ENCODE peak calls at places on chromosomes 4 and X, in seven cellular contexts. P, Y, A, W, Q, O and Z are unnamed samples.

GRCh38 chr4:83556006-83556712 is 20.3 kb downstream of the GPAT3 start:
- DNase-seq in W (no peak), O (no peak), Q (no peak), P (no peak), Y (no peak), A (no peak), Z (peak; percentile 19)

GRCh38 chr4:10245761-10246160 is 129.2 kb upstream of the WDR1 start:
- DNase-seq in A (no peak), Y (no peak), Q (no peak), P (no peak), W (no peak), O (no peak), Z (no peak)

GRCh38 chr4:38730830-38731646 is 51.8 kb downstream of the TLR10 start:
- DNase-seq in Y (peak; percentile 92), Q (peak; percentile 84), O (peak; percentile 82), A (peak; percentile 96), W (peak; percentile 72), P (peak; percentile 94), Z (peak; percentile 91)

GRCh38 chr4:42641155-42641554 is 15.8 kb downstream of the ATP8A1 start:
- DNase-seq in W (no peak), O (no peak), A (no peak), Y (no peak), P (no peak), Q (no peak), Z (no peak)

GRCh38 chrX:129737921-129738320 is 858 bp upstream of the XPNPEP2 start:
- DNase-seq in Y (no peak), A (no peak), W (no peak), O (peak; percentile 21), P (peak; percentile 65), Q (no peak), Z (peak; percentile 64)

GRCh38 chr4:90126805-90127204 is 389 bp upstream of the CCSER1 start:
- DNase-seq in A (no peak), P (no peak), O (peak; percentile 10), Q (peak; percentile 51), W (no peak), Y (no peak), Z (peak; percentile 4)

GRCh38 chrX:129577473-129577872 is 37.4 kb downstream of the OCRL start:
- DNase-seq in W (no peak), Y (no peak), A (no peak), Q (peak; percentile 23), O (peak; percentile 88), P (peak; percentile 83), Z (peak; percentile 90)

GRCh38 chrX:19814240-19814639 is 73.2 kb downstream of the SH3KBP1 start:
- DNase-seq in O (no peak), P (no peak), Y (peak; percentile 68), W (no peak), Q (peak; percentile 75), A (peak; percentile 45), Z (no peak)

GRCh38 chrX:45806410-45807121 is 605.9 kb upstream of the DIPK2B start:
- DNase-seq in A (no peak), P (peak; percentile 92), W (no peak), Q (peak; percentile 72), Y (no peak), O (peak; percentile 8), Z (peak; percentile 94)

GRCh38 chrX:16559206-16559619 is 90.7 kb upstream of the S100G start:
- DNase-seq in P (peak; percentile 43), O (no peak), Y (no peak), A (no peak), W (no peak), Q (no peak), Z (peak; percentile 54)

GRCh38 chr4:119025916-119026661 is 109.5 kb upstream of the MYOZ2 start:
- DNase-seq in Q (no peak), A (no peak), P (peak; percentile 93), W (no peak), Y (no peak), O (peak; percentile 94), Z (peak; percentile 92)

GRCh38 chr4:149645790-149646189 is 169.9 kb downstream of the IQCM start:
- DNase-seq in O (no peak), Y (peak; percentile 69), P (no peak), Q (peak; percentile 64), A (peak; percentile 51), W (no peak), Z (no peak)

GRCh38 chrX:107766470-107767140 is 9.0 kb downstream of the TSC22D3 start:
- DNase-seq in W (no peak), Y (no peak), A (no peak), Q (peak; percentile 73), O (peak; percentile 25), P (peak; percentile 21), Z (peak; percentile 38)

GRCh38 chr4:159455675-159456235 is 352.9 kb downstream of the RAPGEF2 start:
- DNase-seq in P (peak; percentile 55), Y (no peak), A (no peak), W (peak; percentile 18), O (peak; percentile 51), Q (peak; percentile 65), Z (peak; percentile 64)

GRCh38 chr4:185566972-185567749 is 31.9 kb upstream of the PDLIM3 start:
- DNase-seq in O (peak; percentile 97), A (no peak), P (peak; percentile 90), Q (peak; percentile 87), W (no peak), Y (no peak), Z (peak; percentile 99)

GRCh38 chrX:11381464-11381863 is 88.3 kb downstream of the AMELX start:
- DNase-seq in P (peak; percentile 63), Q (peak; percentile 60), A (no peak), W (peak; percentile 15), O (peak; percentile 73), Y (peak; percentile 32), Z (peak; percentile 66)

GRCh38 chr4:96352051-96352517 is 512.2 kb downstream of the PDHA2 start:
- DNase-seq in Q (peak; percentile 67), W (peak; percentile 9), P (no peak), O (peak; percentile 27), Y (peak; percentile 32), A (peak; percentile 48), Z (peak; percentile 47)

GRCh38 chrX:128846385-128846784 is 676.9 kb downstream of the SMARCA1 start:
- DNase-seq in P (no peak), W (no peak), Y (no peak), O (no peak), Q (no peak), A (no peak), Z (no peak)

GRCh38 chr4:19615086-19615689 is 636.5 kb upstream of the SLIT2 start:
- DNase-seq in O (peak; percentile 6), A (no peak), P (no peak), Y (peak; percentile 20), Q (no peak), W (no peak), Z (no peak)

GRCh38 chr4:8279321-8280157 is 10.0 kb downstream of the HTRA3 start:
- DNase-seq in O (no peak), A (no peak), W (no peak), Q (no peak), P (no peak), Y (no peak), Z (no peak)

GRCh38 chr4:122663814-122664610 is 43.1 kb upstream of the IL21 start:
- DNase-seq in O (no peak), A (no peak), P (peak; percentile 49), W (no peak), Y (no peak), Q (no peak), Z (no peak)

GRCh38 chrX:118865231-118865630 is 41.6 kb downstream of the ZCCHC12 start:
- DNase-seq in Q (no peak), Y (no peak), O (no peak), A (no peak), W (no peak), P (no peak), Z (no peak)

GRCh38 chr4:159353422-159354116 is 250.7 kb downstream of the RAPGEF2 start:
- DNase-seq in P (no peak), Q (no peak), O (no peak), Y (no peak), A (no peak), W (no peak), Z (no peak)

GRCh38 chr4:107900508-107900907 is 30.8 kb upstream of the CYP2U1 start:
- DNase-seq in P (no peak), Y (no peak), W (no peak), O (peak; percentile 93), A (no peak), Q (no peak), Z (no peak)

GRCh38 chr4:56099378-56099786 is 150.6 kb downstream of the CEP135 start:
- DNase-seq in A (no peak), W (no peak), P (no peak), O (no peak), Y (no peak), Q (no peak), Z (no peak)

GRCh38 chr4:145375416-145375815 is 106.2 kb upstream of the SMAD1 start:
- DNase-seq in P (no peak), O (peak; percentile 9), W (no peak), Q (no peak), A (no peak), Y (no peak), Z (no peak)

GRCh38 chr4:145381163-145381562 is 100.5 kb upstream of the SMAD1 start:
- DNase-seq in A (no peak), Q (no peak), P (no peak), Y (no peak), O (no peak), W (no peak), Z (no peak)

DNA sequence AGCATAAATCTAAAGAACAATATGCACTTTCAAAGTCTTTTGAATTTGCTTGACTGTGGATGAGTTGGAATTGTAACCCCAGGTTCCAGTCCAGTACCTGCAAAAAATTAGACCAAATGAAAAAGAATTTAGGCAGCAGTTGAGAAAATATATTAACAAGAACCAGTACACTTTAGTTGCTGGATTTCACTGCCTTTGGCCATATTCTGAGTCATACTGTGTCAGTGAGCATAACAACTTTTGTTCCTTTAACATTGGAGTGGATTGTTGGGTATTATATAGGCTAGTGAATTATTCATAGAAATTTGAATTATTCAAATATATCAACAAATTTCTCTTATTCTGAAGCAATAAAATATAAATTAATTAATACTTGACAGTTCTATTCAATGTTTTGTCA is 101.5 kb upstream of the SMAD1 start:
- DNase-seq in W (no peak), P (no peak), A (no peak), O (no peak), Y (no peak), Q (no peak), Z (no peak)
- H3K4ac ChIP-seq in W (no peak overlapping the region), P (no peak overlapping the region), A (no peak overlapping the region), O (no peak overlapping the region), Y (no peak overlapping the region), Q (no peak overlapping the region), Z (no peak overlapping the region)

DNA sequence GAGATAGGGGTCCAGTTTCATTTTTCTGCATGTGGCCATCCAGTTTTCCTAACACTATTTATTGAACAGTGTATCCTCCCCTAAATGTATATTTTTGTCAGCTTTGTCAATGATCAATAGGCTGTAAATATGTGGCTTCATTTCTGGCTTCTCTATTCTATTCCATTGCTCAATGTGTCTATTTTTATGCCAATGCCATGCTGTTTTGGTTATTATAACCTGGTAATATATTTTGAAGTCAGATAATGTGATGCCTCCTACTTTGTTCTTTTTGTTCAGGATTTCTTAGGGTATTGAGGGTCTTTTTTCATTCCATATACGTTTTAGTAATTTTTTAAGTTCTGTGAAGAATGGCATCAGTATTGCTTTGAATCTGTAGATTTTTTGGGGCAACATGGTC is 8.7 kb upstream of the CXCL3 start:
- DNase-seq in W (no peak), Y (no peak), Q (no peak), A (no peak), P (no peak), O (no peak), Z (no peak)
- H3K27me3 ChIP-seq in W (no peaks in the 10 kb centered on the region), Y (no peaks in the 10 kb centered on the region), Q (no peaks in the 10 kb centered on the region), A (no peaks in the 10 kb centered on the region), P (no peaks in the 10 kb centered on the region), O (no peaks in the 10 kb centered on the region), Z (no peaks in the 10 kb centered on the region)

GRCh38 chrX:133606990-133607389 is 191.7 kb upstream of the GPC4 start:
- DNase-seq in W (no peak), A (no peak), Q (no peak), O (no peak), P (no peak), Y (no peak), Z (no peak)
- H3K4ac ChIP-seq in W (no peak overlapping the region), A (no peak overlapping the region), Q (no peak overlapping the region), O (no peak overlapping the region), P (no peak overlapping the region), Y (no peak overlapping the region), Z (no peak overlapping the region)

GRCh38 chr4:148431401-148431800 is 10.8 kb downstream of the NR3C2 start:
- DNase-seq in Y (no peak), A (no peak), O (no peak), Q (no peak), W (no peak), P (no peak), Z (no peak)
- H3K27me3 ChIP-seq in Y (no peaks in the 10 kb centered on the region), A (no peaks in the 10 kb centered on the region), O (no peaks in the 10 kb centered on the region), Q (no peaks in the 10 kb centered on the region), W (peaks cover 6% of the 10 kb centered on the region), P (no peaks in the 10 kb centered on the region), Z (no peaks in the 10 kb centered on the region)